ENCODE peak calls at places on chromosomes 12 and 14, in eight cellular contexts. P is A549, H is GM13977, Z is psoas muscle, J is Calu3, G is neural crest cell, R is progenitor cell of endocrine pancreas, S is gastrocnemius medialis. O is an unnamed sample.

GRCh38 chr12:96441811-96442210 is 41.6 kb upstream of the CDK17 start:
- DNase-seq in P (no peak), H (no peak), Z (no peak), J (no peak), G (no peak), R (no peak), S (no peak), O (no peak)

GRCh38 chr14:100654814-100655795 is 67.9 kb upstream of the BEGAIN start:
- DNase-seq in P (peak; percentile 30), H (peak; percentile 75), Z (no peak), J (peak; percentile 71), G (peak; percentile 47), R (peak; percentile 55), S (no peak), O (no peak)

GRCh38 chr12:4852911-4853310 is 56.8 kb upstream of the KCNA1 start:
- DNase-seq in P (no peak), H (no peak), Z (no peak), J (no peak), G (no peak), R (no peak), S (no peak), O (no peak)

GRCh38 chr14:42683690-42684089 is 1077.0 kb downstream of the LRFN5 start:
- DNase-seq in P (no peak), H (no peak), Z (no peak), J (no peak), G (no peak), R (no peak), S (no peak), O (no peak)

GRCh38 chr14:77593501-77593911 is 22.9 kb downstream of the SPTLC2 start:
- DNase-seq in P (no peak), H (peak; percentile 29), Z (no peak), J (no peak), G (no peak), R (no peak), S (no peak), O (no peak)

GRCh38 chr12:43009307-43009706 is 419.8 kb upstream of the PRICKLE1 start:
- DNase-seq in P (no peak), H (no peak), Z (no peak), J (no peak), G (no peak), R (no peak), S (no peak), O (no peak)

GRCh38 chr12:71024281-71024680 is 103.7 kb upstream of the PTPRR start:
- DNase-seq in P (no peak), H (no peak), Z (no peak), J (no peak), G (no peak), R (no peak), S (no peak), O (no peak)

GRCh38 chr12:117027251-117028086 is 71.7 kb downstream of the TESC start:
- DNase-seq in P (no peak), H (no peak), Z (no peak), J (no peak), G (no peak), R (no peak), S (no peak), O (peak; percentile 52)

GRCh38 chr14:102805454-102805891 is 28.2 kb downstream of the TRAF3 start:
- DNase-seq in P (no peak), H (peak; percentile 48), Z (no peak), J (no peak), G (no peak), R (no peak), S (no peak), O (no peak)

GRCh38 chr12:108690191-108690518 is 41.2 kb downstream of the CORO1C start:
- DNase-seq in P (no peak), H (no peak), Z (no peak), J (no peak), G (no peak), R (no peak), S (no peak), O (no peak)

GRCh38 chr12:105467710-105468366 is 137.3 kb downstream of the C12orf75 start:
- DNase-seq in P (no peak), H (no peak), Z (no peak), J (no peak), G (no peak), R (no peak), S (no peak), O (no peak)

DNA sequence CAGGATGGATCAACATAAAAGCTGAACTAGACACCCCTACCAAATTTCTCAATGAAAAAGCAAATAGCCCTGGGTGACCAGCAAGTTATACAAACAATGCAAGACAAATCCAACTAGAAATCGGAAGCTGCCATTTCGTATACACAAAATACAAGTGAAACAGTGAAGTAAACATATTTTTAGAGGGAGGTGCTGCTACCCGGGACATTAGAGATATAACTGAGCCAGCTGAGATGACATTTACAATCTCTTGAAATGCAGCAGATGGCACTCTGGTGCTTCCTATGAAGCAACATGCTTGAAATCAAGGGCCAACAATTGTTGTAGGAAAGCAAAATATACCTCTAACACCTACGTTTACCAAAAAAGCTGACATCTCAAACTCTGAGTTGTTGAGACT is 25.5 kb downstream of the BDKRB1 start:
- DNase-seq in P (no peak), H (no peak), Z (no peak), J (no peak), G (no peak), R (no peak), S (no peak), O (no peak)
- TF ChIP-seq CTCF in P (peak; percentile 17), H (no peak), Z (no peak), J (no peak), G (no peak), R (no peak), S (no peak), O (no peak)

GRCh38 chr12:7142057-7142644 is 12.0 kb downstream of the CLSTN3 start:
- DNase-seq in P (peak; percentile 59), H (peak; percentile 57), Z (no peak), J (peak; percentile 68), G (peak; percentile 60), R (peak; percentile 52), S (no peak), O (no peak)
- TF ChIP-seq CTCF in P (peak; percentile 64), H (peak; percentile 56), Z (peak; percentile 65), J (peak; percentile 66), G (peak; percentile 77), R (peak; percentile 87), S (peak; percentile 58), O (peak; percentile 38)

GRCh38 chr12:120229583-120230325 is 28.8 kb upstream of the RPLP0 start:
- DNase-seq in P (peak; percentile 62), H (no peak), Z (no peak), J (peak; percentile 47), G (no peak), R (no peak), S (no peak), O (peak; percentile 71)

GRCh38 chr12:120230326-120230973 is 29.5 kb upstream of the RPLP0 start:
- DNase-seq in P (peak; percentile 97), H (no peak), Z (peak; percentile 93), J (peak; percentile 82), G (no peak), R (no peak), S (peak; percentile 92), O (peak; percentile 91)

GRCh38 chr12:120229071-120229582 is 28.2 kb upstream of the RPLP0 start:
- DNase-seq in P (peak; percentile 75), H (no peak), Z (no peak), J (no peak), G (no peak), R (no peak), S (no peak), O (peak; percentile 79)

GRCh38 chr12:120230974-120231315 is 30.0 kb upstream of the RPLP0 start:
- DNase-seq in P (no peak), H (no peak), Z (no peak), J (no peak), G (no peak), R (no peak), S (no peak), O (no peak)

GRCh38 chr12:120231316-120232011 is 30.6 kb upstream of the RPLP0 start:
- DNase-seq in P (peak; percentile 94), H (no peak), Z (no peak), J (peak; percentile 95), G (no peak), R (no peak), S (no peak), O (peak; percentile 79)
- TF ChIP-seq CTCF in P (no peak), H (no peak), Z (no peak), J (no peak), G (peak; percentile 38), R (no peak), S (peak; percentile 12), O (no peak)

GRCh38 chr14:96583605-96584041 is 81.4 kb downstream of the PAPOLA start:
- DNase-seq in P (no peak), H (no peak), Z (no peak), J (no peak), G (no peak), R (no peak), S (no peak), O (peak; percentile 62)

GRCh38 chr14:96584199-96584906 is 82.2 kb downstream of the PAPOLA start:
- DNase-seq in P (peak; percentile 62), H (peak; percentile 70), Z (no peak), J (peak; percentile 70), G (peak; percentile 66), R (peak; percentile 67), S (no peak), O (peak; percentile 61)

GRCh38 chr14:96586056-96586455 is 83.9 kb downstream of the PAPOLA start:
- DNase-seq in P (no peak), H (no peak), Z (no peak), J (no peak), G (no peak), R (no peak), S (no peak), O (no peak)

GRCh38 chr14:96585672-96586013 is 83.5 kb downstream of the PAPOLA start:
- DNase-seq in P (no peak), H (peak; percentile 6), Z (no peak), J (no peak), G (no peak), R (no peak), S (no peak), O (no peak)

GRCh38 chr14:96584907-96585671 is 82.9 kb downstream of the PAPOLA start:
- DNase-seq in P (no peak), H (no peak), Z (no peak), J (no peak), G (no peak), R (no peak), S (no peak), O (no peak)
- TF ChIP-seq CTCF in P (no peak), H (no peak), Z (no peak), J (no peak), G (no peak), R (no peak), S (no peak), O (no peak)

GRCh38 chr14:22558221-22558913 is 30.7 kb downstream of the DAD1 start:
- DNase-seq in P (no peak), H (no peak), Z (no peak), J (no peak), G (no peak), R (no peak), S (no peak), O (no peak)
- TF ChIP-seq CTCF in P (no peak), H (no peak), Z (no peak), J (no peak), G (peak; percentile 20), R (peak; percentile 31), S (no peak), O (no peak)